ENCODE peak calls at places on chromosomes 2 and 18, in six cellular contexts. U, X, D, C, I and P are unnamed samples.

GRCh38 chr2:219521066-219521880 is 7.0 kb downstream of the ASIC4 start:
- DNase-seq in U (no peak), X (no peak), D (peak; percentile 47), C (no peak), I (peak; percentile 30), P (peak; percentile 50)

GRCh38 chr2:8448822-8449577 is 232.9 kb upstream of the ID2 start:
- DNase-seq in U (no peak), X (no peak), D (no peak), C (no peak), I (no peak), P (no peak)

GRCh38 chr2:158914066-158914465 is 54.4 kb upstream of the TANC1 start:
- DNase-seq in U (no peak), X (no peak), D (no peak), C (no peak), I (no peak), P (no peak)

GRCh38 chr2:69578201-69578555 is 65.4 kb downstream of the AAK1 start:
- DNase-seq in U (no peak), X (no peak), D (no peak), C (no peak), I (no peak), P (no peak)

GRCh38 chr2:202114798-202115197 is 41.7 kb downstream of the KIAA2012 start:
- DNase-seq in U (no peak), X (no peak), D (no peak), C (no peak), I (no peak), P (no peak)

GRCh38 chr2:1818404-1818803 is 74.1 kb upstream of the PXDN start:
- DNase-seq in U (no peak), X (no peak), D (no peak), C (no peak), I (peak; percentile 1), P (no peak)

GRCh38 chr2:37192551-37192950 is 3.7 kb upstream of the CEBPZOS start:
- DNase-seq in U (no peak), X (no peak), D (no peak), C (no peak), I (no peak), P (no peak)

GRCh38 chr2:28552045-28552823 is 56.4 kb downstream of the PLB1 start:
- DNase-seq in U (no peak), X (no peak), D (no peak), C (no peak), I (peak; percentile 58), P (no peak)

GRCh38 chr2:186806591-186806990 is 42.4 kb downstream of the ZSWIM2 start:
- DNase-seq in U (no peak), X (no peak), D (no peak), C (no peak), I (no peak), P (no peak)

GRCh38 chr2:6447209-6447608 is 418.5 kb downstream of the CMPK2 start:
- DNase-seq in U (no peak), X (no peak), D (no peak), C (no peak), I (no peak), P (no peak)

GRCh38 chr2:231640229-231640628 is 47.6 kb downstream of the TEX44 start:
- DNase-seq in U (no peak), X (no peak), D (no peak), C (no peak), I (no peak), P (no peak)

GRCh38 chr2:62206024-62206423 is 10.1 kb downstream of the B3GNT2 start:
- DNase-seq in U (no peak), X (no peak), D (no peak), C (no peak), I (no peak), P (no peak)

GRCh38 chr2:239368906-239369584 is 31.8 kb downstream of the HDAC4 start:
- DNase-seq in U (no peak), X (no peak), D (no peak), C (no peak), I (no peak), P (no peak)

DNA sequence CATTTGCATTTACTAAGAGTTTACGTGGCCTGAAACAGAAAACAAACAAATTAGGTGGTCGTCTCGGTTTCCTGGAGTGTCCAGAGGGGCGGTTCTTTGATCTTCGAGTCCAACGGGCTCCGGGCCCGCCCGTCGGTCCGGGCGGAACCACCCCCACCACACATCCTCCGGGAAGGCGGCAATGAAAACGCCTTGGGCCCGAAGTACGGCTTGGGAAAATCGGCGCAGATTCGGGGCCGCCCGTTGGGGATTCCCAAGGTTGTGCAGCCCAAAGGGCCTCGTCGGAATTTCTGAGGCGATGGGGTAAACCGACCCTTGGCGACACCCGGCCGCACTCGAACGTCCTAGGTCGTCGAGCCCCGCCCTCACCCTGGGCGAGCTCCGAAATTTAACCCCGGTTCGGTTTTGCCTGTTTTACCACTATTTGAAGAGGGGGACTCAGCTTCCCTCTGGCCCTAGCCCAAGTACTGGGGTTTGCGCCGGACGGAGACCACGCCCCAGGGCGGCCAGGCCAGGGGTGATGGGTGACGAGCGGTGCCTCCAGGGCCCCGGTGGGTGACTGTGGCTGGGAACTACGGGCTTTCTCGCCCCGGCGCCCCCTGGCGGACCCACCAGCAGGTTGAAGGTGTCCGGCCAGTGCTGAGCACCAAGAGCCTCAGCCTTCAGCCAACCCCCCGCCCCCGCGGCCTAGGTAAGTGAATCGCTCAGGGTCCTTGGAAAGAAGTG is 1.9 kb upstream of the CFAP53 start:
- DNase-seq in U (peak; percentile 71), X (no peak), D (peak; percentile 97), C (peak; percentile 80), I (peak; percentile 67), P (peak; percentile 87)
- H3K4me3 ChIP-seq in U (peak overlapping the region; percentile 31), X (peak overlapping the region; percentile 50), D (peak overlapping the region; percentile 47), C (peak overlapping the region; percentile 28), I (peak overlapping the region; percentile 47), P (peak overlapping the region; percentile 67)

GRCh38 chr2:25674003-25674362 is 606 bp upstream of the DTNB start:
- DNase-seq in U (no peak), X (no peak), D (no peak), C (no peak), I (no peak), P (no peak)
- H3K4me3 ChIP-seq in U (peak overlapping the region; percentile 64), X (peak overlapping the region; percentile 60), D (peak overlapping the region; percentile 50), C (peak overlapping the region; percentile 45), I (peak overlapping the region; percentile 20), P (peak overlapping the region; percentile 76)

GRCh38 chr2:166375736-166376487 is at the start of gene SCN9A:
- DNase-seq in U (peak; percentile 28), X (no peak), D (peak; percentile 95), C (peak; percentile 93), I (peak; percentile 70), P (peak; percentile 86)

GRCh38 chr2:166373951-166374350 is 1.8 kb downstream of the SCN9A start:
- DNase-seq in U (no peak), X (peak; percentile 59), D (no peak), C (no peak), I (peak; percentile 97), P (no peak)

GRCh38 chr2:166376488-166376828 is 714 bp upstream of the SCN9A start:
- DNase-seq in U (no peak), X (no peak), D (no peak), C (no peak), I (peak; percentile 9), P (no peak)

GRCh38 chr2:166376873-166377272 is 1.1 kb upstream of the SCN9A start:
- DNase-seq in U (no peak), X (no peak), D (no peak), C (no peak), I (no peak), P (no peak)

DNA sequence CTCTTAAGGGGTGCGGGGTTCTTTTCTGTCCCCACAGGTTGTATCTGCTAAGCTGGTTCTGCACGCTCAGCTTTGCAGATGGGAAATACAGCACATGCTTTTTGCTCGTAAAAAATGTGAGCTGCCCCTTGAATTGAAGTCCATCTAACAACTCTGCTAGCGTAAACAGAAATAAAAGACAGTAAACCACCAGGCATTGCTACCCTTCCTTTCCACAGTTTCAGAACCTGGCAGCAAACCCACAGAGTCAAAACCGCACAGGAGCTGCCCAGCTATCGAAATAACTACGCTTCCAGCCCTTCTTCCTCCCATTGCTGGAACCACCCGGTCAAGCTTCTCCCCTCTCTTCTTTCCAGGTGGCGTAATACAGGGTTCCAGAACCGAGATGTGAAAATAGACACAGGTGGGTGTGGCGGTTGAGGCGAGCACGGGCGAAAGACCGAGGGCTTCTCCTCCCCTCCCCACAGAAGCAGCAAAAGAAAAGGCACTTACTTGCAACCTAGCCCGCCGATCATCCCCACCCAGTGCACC is 474 bp downstream of the SCN9A start:
- DNase-seq in U (no peak), X (no peak), D (no peak), C (no peak), I (peak; percentile 11), P (no peak)
- H3K4me3 ChIP-seq in U (peak overlapping the region; percentile 18), X (peak overlapping the region; percentile 81), D (peak overlapping the region; percentile 74), C (peak overlapping the region; percentile 81), I (peak overlapping the region; percentile 47), P (peak overlapping the region; percentile 53)

GRCh38 chr2:55175254-55176093 is 56.6 kb downstream of the CLHC1 start:
- DNase-seq in U (no peak), X (no peak), D (no peak), C (no peak), I (peak; percentile 69), P (no peak)
- H3K4me3 ChIP-seq in U (no peak overlapping the region), X (no peak overlapping the region), D (no peak overlapping the region), C (no peak overlapping the region), I (no peak overlapping the region), P (no peak overlapping the region)

GRCh38 chr2:236705295-236706114 is 135.9 kb downstream of the ACKR3 start:
- DNase-seq in U (no peak), X (no peak), D (no peak), C (no peak), I (no peak), P (no peak)

GRCh38 chr2:236703310-236703709 is 133.7 kb downstream of the ACKR3 start:
- DNase-seq in U (no peak), X (no peak), D (no peak), C (no peak), I (no peak), P (no peak)

GRCh38 chr2:236706288-236706687 is 136.7 kb downstream of the ACKR3 start:
- DNase-seq in U (no peak), X (no peak), D (no peak), C (no peak), I (no peak), P (no peak)

GRCh38 chr2:236702693-236703092 is 133.1 kb downstream of the ACKR3 start:
- DNase-seq in U (no peak), X (no peak), D (no peak), C (peak; percentile 51), I (no peak), P (no peak)

GRCh38 chr2:236703906-236704305 is 134.3 kb downstream of the ACKR3 start:
- DNase-seq in U (no peak), X (no peak), D (no peak), C (no peak), I (no peak), P (no peak)
- H3K4me3 ChIP-seq in U (no peak overlapping the region), X (no peak overlapping the region), D (no peak overlapping the region), C (no peak overlapping the region), I (no peak overlapping the region), P (no peak overlapping the region)

GRCh38 chr2:126972272-126972626 is 73.6 kb downstream of the TEX51 start:
- DNase-seq in U (no peak), X (no peak), D (no peak), C (no peak), I (no peak), P (no peak)

GRCh38 chr2:126971162-126971480 is 72.4 kb downstream of the TEX51 start:
- DNase-seq in U (no peak), X (no peak), D (peak; percentile 70), C (no peak), I (no peak), P (peak; percentile 43)

GRCh38 chr2:126970583-126970982 is 71.9 kb downstream of the TEX51 start:
- DNase-seq in U (peak; percentile 30), X (no peak), D (no peak), C (no peak), I (no peak), P (no peak)

GRCh38 chr2:126973745-126974144 is 75.1 kb downstream of the TEX51 start:
- DNase-seq in U (no peak), X (no peak), D (no peak), C (no peak), I (no peak), P (no peak)

GRCh38 chr2:126971481-126972271 is 73.0 kb downstream of the TEX51 start:
- DNase-seq in U (peak; percentile 81), X (peak; percentile 21), D (peak; percentile 91), C (peak; percentile 73), I (peak; percentile 54), P (peak; percentile 86)
- H3K4me3 ChIP-seq in U (peak overlapping the region; percentile 13), X (peak overlapping the region; percentile 48), D (peak overlapping the region; percentile 18), C (no peak overlapping the region), I (peak overlapping the region; percentile 44), P (peak overlapping the region; percentile 33)